ENCODE peak calls at places on chromosome 3, in seven cellular contexts. J is A549, L is uterus, F is stomach, K is HCT116, V is thyroid gland, B is ovary. W is an unnamed sample.
A peak's percentile ranks its signal among the peaks of the same experiment; 100 is the strongest.

GRCh38 chr3:103052236-103052830 is 617.5 kb downstream of the ZPLD1 start:
- DNase-seq in J (peak; percentile 38), L (no peak), F (no peak), K (peak; percentile 21), V (peak; percentile 8), B (no peak), W (peak; percentile 79)

GRCh38 chr3:135771760-135772159 is 193.8 kb upstream of the PPP2R3A start:
- DNase-seq in J (no peak), L (no peak), F (no peak), K (no peak), V (no peak), B (no peak), W (no peak)

GRCh38 chr3:183298708-183299153 is 45.7 kb downstream of the B3GNT5 start:
- DNase-seq in J (peak; percentile 38), L (peak; percentile 56), F (no peak), K (no peak), V (peak; percentile 4), B (no peak), W (peak; percentile 78)

GRCh38 chr3:138331143-138331894 is 1.7 kb upstream of the NME9 start:
- DNase-seq in J (peak; percentile 28), L (no peak), F (no peak), K (no peak), V (no peak), B (no peak), W (no peak)

GRCh38 chr3:77605865-77606264 is 566.0 kb downstream of the ROBO2 start:
- DNase-seq in J (no peak), L (no peak), F (no peak), K (no peak), V (no peak), B (no peak), W (no peak)

GRCh38 chr3:161055210-161055609 is 49.9 kb downstream of the B3GALNT1 start:
- DNase-seq in J (no peak), L (no peak), F (no peak), K (no peak), V (no peak), B (no peak), W (no peak)

GRCh38 chr3:69659180-69659915 is 79.9 kb upstream of the MITF start:
- DNase-seq in J (no peak), L (no peak), F (no peak), K (no peak), V (no peak), B (no peak), W (no peak)

GRCh38 chr3:187130346-187131066 is 8.8 kb downstream of the RPL39L start:
- DNase-seq in J (no peak), L (no peak), F (no peak), K (no peak), V (no peak), B (no peak), W (no peak)

GRCh38 chr3:98343647-98344507 is 9.8 kb upstream of the OR5K4 start:
- DNase-seq in J (peak; percentile 53), L (no peak), F (no peak), K (peak; percentile 29), V (peak; percentile 18), B (no peak), W (no peak)

GRCh38 chr3:138818175-138818574 is 16.6 kb downstream of the PIK3CB start:
- DNase-seq in J (no peak), L (no peak), F (no peak), K (no peak), V (no peak), B (no peak), W (no peak)

GRCh38 chr3:48636149-48636548 is 888 bp upstream of the SLC26A6 start:
- DNase-seq in J (no peak), L (no peak), F (no peak), K (no peak), V (no peak), B (no peak), W (no peak)

GRCh38 chr3:48633743-48634142 is 1.5 kb downstream of the SLC26A6 start:
- DNase-seq in J (no peak), L (no peak), F (no peak), K (no peak), V (no peak), B (no peak), W (no peak)

GRCh38 chr3:48637305-48637704 is 2.0 kb upstream of the SLC26A6 start:
- DNase-seq in J (no peak), L (no peak), F (no peak), K (no peak), V (no peak), B (no peak), W (no peak)

GRCh38 chr3:48634661-48635221 is 520 bp downstream of the SLC26A6 start:
- DNase-seq in J (peak; percentile 41), L (peak; percentile 66), F (peak; percentile 69), K (no peak), V (peak; percentile 58), B (peak; percentile 58), W (peak; percentile 82)

DNA sequence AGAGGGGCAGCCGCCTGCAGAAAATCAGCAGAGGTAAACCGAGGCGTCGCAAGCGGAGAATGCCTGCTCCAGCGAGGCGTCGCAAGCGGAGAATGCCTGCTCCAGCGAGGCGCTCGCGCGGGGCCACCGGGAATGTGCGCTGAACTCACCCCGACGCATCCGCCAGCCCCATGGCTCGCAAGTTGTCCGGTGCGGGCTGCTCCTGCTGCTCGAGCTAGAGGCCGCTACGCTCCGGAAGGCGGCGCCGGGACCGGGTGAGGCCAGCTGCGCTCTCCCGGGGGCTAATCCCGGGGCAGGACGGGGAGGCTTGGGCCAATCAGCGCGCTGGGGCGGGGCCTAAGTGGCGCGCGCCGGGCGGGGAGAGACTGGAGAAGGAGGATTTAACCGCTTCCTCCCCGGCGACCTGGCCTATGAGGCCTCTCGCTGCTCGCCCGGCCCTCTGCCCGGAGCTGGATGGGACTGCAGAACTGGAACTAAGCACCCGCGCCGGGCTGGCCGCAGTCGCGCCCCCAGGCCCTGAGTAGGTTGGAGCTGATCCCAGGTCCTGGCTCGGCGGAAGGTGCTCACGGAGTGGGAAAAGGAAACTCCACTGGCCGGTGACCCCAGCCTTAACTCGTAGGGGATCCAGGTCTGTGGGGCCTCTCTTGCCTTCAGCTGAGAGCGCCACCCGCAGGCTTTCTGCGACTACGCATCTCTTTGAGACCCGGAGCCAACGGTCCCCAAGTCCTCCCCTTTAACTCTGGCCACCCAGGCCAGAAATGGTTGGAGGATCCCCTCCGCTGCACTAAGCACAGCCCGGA is at the start of gene SLC26A6:
- DNase-seq in J (peak; percentile 94), L (peak; percentile 94), F (peak; percentile 98), K (peak; percentile 88), V (peak; percentile 96), B (peak; percentile 95), W (peak; percentile 98)
- TF ChIP-seq POLR2A in J (peak; percentile 45), L (peak; percentile 34), F (no peak), K (peak; percentile 35), V (peak; percentile 70), B (peak; percentile 26), W (no peak)

GRCh38 chr3:191330309-191330712 is at the start of gene UTS2B:
- DNase-seq in J (peak; percentile 29), L (peak; percentile 25), F (no peak), K (peak; percentile 39), V (no peak), B (peak; percentile 31), W (no peak)

GRCh38 chr3:191334359-191334893 is 4.1 kb upstream of the UTS2B start:
- DNase-seq in J (no peak), L (no peak), F (no peak), K (no peak), V (no peak), B (no peak), W (no peak)

GRCh38 chr3:191331443-191331842 is 1.1 kb upstream of the UTS2B start:
- DNase-seq in J (no peak), L (no peak), F (no peak), K (no peak), V (no peak), B (no peak), W (no peak)

GRCh38 chr3:191336833-191337232 is 6.5 kb upstream of the UTS2B start:
- DNase-seq in J (no peak), L (no peak), F (no peak), K (no peak), V (no peak), B (no peak), W (no peak)

DNA sequence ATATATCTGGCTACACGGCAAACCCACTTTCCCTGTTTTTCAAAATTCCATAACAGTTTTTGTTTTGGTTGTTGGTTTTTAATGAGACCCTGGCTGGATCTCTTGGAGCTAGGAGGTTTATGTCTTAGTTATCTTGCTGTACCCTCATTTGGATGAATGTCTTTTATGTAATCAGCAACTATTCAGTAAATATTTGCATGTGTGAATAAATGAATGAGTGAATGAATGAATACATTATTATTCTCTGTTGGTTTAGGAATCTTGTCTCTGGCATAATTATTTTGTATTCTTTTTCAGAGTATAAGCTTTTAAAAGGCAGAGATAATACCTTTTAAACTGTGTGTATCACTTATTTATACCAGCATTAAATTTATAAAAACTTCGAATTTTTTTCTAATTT is 3.2 kb upstream of the UTS2B start:
- DNase-seq in J (no peak), L (no peak), F (no peak), K (no peak), V (no peak), B (no peak), W (no peak)
- H3K4me1 ChIP-seq in J (peaks cover 46% of the 10 kb centered on the region), L (peaks cover 2% of the 10 kb centered on the region), F (peaks cover 17% of the 10 kb centered on the region), K (peaks cover 88% of the 10 kb centered on the region), V (peaks cover 40% of the 10 kb centered on the region), B (peaks cover 1% of the 10 kb centered on the region), W (no peaks in the 10 kb centered on the region)

DNA sequence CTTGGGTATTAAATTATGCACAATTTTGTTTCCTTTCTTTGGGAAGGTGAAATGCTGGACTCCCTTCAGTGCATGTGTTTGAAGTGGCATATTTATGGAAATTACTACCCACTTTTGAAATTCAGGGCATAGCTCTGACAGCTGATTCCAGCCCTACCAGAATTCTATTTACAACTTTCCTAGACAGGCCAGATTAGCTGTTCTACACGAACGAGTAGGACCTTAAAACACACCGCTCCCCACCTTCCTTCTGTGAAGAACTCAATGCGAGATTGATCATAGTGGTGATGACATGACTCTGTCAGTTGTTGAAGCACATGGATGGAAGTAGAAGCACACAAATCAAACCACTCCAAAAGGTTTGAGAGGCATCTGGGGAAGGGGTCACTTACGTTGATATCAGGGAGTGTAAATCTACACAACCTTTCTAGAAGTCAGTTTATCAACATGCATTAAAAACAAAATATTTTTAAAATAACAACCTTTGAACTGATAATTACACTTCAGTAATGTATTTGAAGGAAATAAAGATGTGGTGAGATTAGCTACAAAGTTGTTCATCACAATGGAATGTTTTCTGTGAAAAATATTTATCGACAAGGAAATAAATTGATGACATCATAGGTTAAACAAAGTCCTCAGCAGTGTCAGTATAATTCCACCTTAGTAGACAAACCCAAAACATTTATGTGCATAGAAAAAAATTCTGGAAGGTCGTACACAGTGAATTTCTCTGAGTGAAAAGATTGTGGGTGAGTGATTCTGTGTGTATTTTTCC is 29.8 kb downstream of the RARB start:
- DNase-seq in J (peak; percentile 14), L (no peak), F (no peak), K (no peak), V (no peak), B (no peak), W (no peak)
- H3K4me3 ChIP-seq in J (no peak overlapping the region), L (no peak overlapping the region), F (no peak overlapping the region), K (no peak overlapping the region), V (no peak overlapping the region), B (no peak overlapping the region), W (no peak overlapping the region)

GRCh38 chr3:163863146-163863545 is 1215.2 kb downstream of the SI start:
- DNase-seq in J (no peak), L (no peak), F (no peak), K (no peak), V (no peak), B (no peak), W (no peak)
- TF ChIP-seq POLR2A in J (no peak), L (no peak), F (no peak), K (no peak), V (no peak), B (no peak), W (no peak)

W was measured in sigmoid colon.